ENCODE peak calls at places on chromosomes 2 and 18, in eight cellular contexts. One of them, this sample, is unnamed.

GRCh38 chr2:17594533-17595391 is 54.3 kb downstream of the VSNL1 start:
- DNase-seq in heart left ventricle: no peak
- DNase-seq in progenitor cell of endocrine pancreas: no peak
- DNase-seq in cardiac muscle cell: peak; percentile 67
- DNase-seq in Calu3: no peak
- DNase-seq in GM23338: no peak
- DNase-seq in spleen: no peak
- DNase-seq in activated CD8-positive, alpha-beta T cell treated with anti-CD3 and anti-CD28 coated beads for 36 hours: no peak
- DNase-seq in this sample: no peak

GRCh38 chr2:197626965-197627629 is 48.3 kb downstream of the RFTN2 start:
- DNase-seq in Calu3: no peak
- DNase-seq in GM23338: no peak
- DNase-seq in heart left ventricle: no peak
- DNase-seq in progenitor cell of endocrine pancreas: no peak
- DNase-seq in cardiac muscle cell: no peak
- DNase-seq in activated CD8-positive, alpha-beta T cell treated with anti-CD3 and anti-CD28 coated beads for 36 hours: no peak
- DNase-seq in spleen: no peak
- DNase-seq in this sample: no peak

GRCh38 chr18:55314615-55315237 is 273.3 kb downstream of the TCF4 start:
- DNase-seq in spleen: no peak
- DNase-seq in activated CD8-positive, alpha-beta T cell treated with anti-CD3 and anti-CD28 coated beads for 36 hours: no peak
- DNase-seq in GM23338: peak; percentile 45
- DNase-seq in Calu3: no peak
- DNase-seq in cardiac muscle cell: no peak
- DNase-seq in heart left ventricle: no peak
- DNase-seq in progenitor cell of endocrine pancreas: no peak
- DNase-seq in this sample: no peak

GRCh38 chr2:203681978-203682377 is 24.5 kb upstream of the CD28 start:
- DNase-seq in Calu3: peak; percentile 19
- DNase-seq in GM23338: no peak
- DNase-seq in progenitor cell of endocrine pancreas: no peak
- DNase-seq in spleen: no peak
- DNase-seq in cardiac muscle cell: peak; percentile 53
- DNase-seq in heart left ventricle: no peak
- DNase-seq in activated CD8-positive, alpha-beta T cell treated with anti-CD3 and anti-CD28 coated beads for 36 hours: peak; percentile 24
- DNase-seq in this sample: no peak

GRCh38 chr18:59085797-59086196 is 53.9 kb upstream of the SEC11C start:
- DNase-seq in activated CD8-positive, alpha-beta T cell treated with anti-CD3 and anti-CD28 coated beads for 36 hours: no peak
- DNase-seq in GM23338: no peak
- DNase-seq in Calu3: no peak
- DNase-seq in heart left ventricle: no peak
- DNase-seq in spleen: no peak
- DNase-seq in progenitor cell of endocrine pancreas: no peak
- DNase-seq in cardiac muscle cell: peak; percentile 66
- DNase-seq in this sample: no peak

GRCh38 chr2:218082586-218083351 is 13.7 kb downstream of the RUFY4 start:
- DNase-seq in heart left ventricle: no peak
- DNase-seq in cardiac muscle cell: no peak
- DNase-seq in GM23338: no peak
- DNase-seq in activated CD8-positive, alpha-beta T cell treated with anti-CD3 and anti-CD28 coated beads for 36 hours: no peak
- DNase-seq in spleen: no peak
- DNase-seq in progenitor cell of endocrine pancreas: no peak
- DNase-seq in Calu3: no peak
- DNase-seq in this sample: no peak

GRCh38 chr2:53033416-53033815 is 734.2 kb upstream of the CHAC2 start:
- DNase-seq in GM23338: peak; percentile 4
- DNase-seq in spleen: no peak
- DNase-seq in activated CD8-positive, alpha-beta T cell treated with anti-CD3 and anti-CD28 coated beads for 36 hours: no peak
- DNase-seq in progenitor cell of endocrine pancreas: no peak
- DNase-seq in cardiac muscle cell: no peak
- DNase-seq in Calu3: no peak
- DNase-seq in heart left ventricle: no peak
- DNase-seq in this sample: no peak

GRCh38 chr18:59665057-59666007 is 31.9 kb downstream of the CCBE1 start:
- DNase-seq in GM23338: no peak
- DNase-seq in heart left ventricle: no peak
- DNase-seq in cardiac muscle cell: peak; percentile 67
- DNase-seq in progenitor cell of endocrine pancreas: no peak
- DNase-seq in Calu3: no peak
- DNase-seq in activated CD8-positive, alpha-beta T cell treated with anti-CD3 and anti-CD28 coated beads for 36 hours: no peak
- DNase-seq in spleen: no peak
- DNase-seq in this sample: no peak

GRCh38 chr2:134790487-134790886 is 47.9 kb upstream of the ACMSD start:
- DNase-seq in GM23338: peak; percentile 57
- DNase-seq in spleen: no peak
- DNase-seq in activated CD8-positive, alpha-beta T cell treated with anti-CD3 and anti-CD28 coated beads for 36 hours: no peak
- DNase-seq in Calu3: no peak
- DNase-seq in cardiac muscle cell: no peak
- DNase-seq in progenitor cell of endocrine pancreas: no peak
- DNase-seq in heart left ventricle: no peak
- DNase-seq in this sample: no peak
- TF ChIP-seq CTCF in GM23338: peak; percentile 44
- TF ChIP-seq CTCF in spleen: no peak
- TF ChIP-seq CTCF in activated CD8-positive, alpha-beta T cell treated with anti-CD3 and anti-CD28 coated beads for 36 hours: peak; percentile 7
- TF ChIP-seq CTCF in Calu3: no peak
- TF ChIP-seq CTCF in cardiac muscle cell: no peak
- TF ChIP-seq CTCF in progenitor cell of endocrine pancreas: peak; percentile 26
- TF ChIP-seq CTCF in heart left ventricle: no peak
- TF ChIP-seq CTCF in this sample: no peak

GRCh38 chr2:121902171-121902591 is 146.7 kb downstream of the TSN start:
- DNase-seq in cardiac muscle cell: peak; percentile 78
- DNase-seq in heart left ventricle: peak; percentile 64
- DNase-seq in Calu3: no peak
- DNase-seq in activated CD8-positive, alpha-beta T cell treated with anti-CD3 and anti-CD28 coated beads for 36 hours: peak; percentile 47
- DNase-seq in GM23338: peak; percentile 70
- DNase-seq in progenitor cell of endocrine pancreas: no peak
- DNase-seq in spleen: no peak
- DNase-seq in this sample: no peak

GRCh38 chr2:121895723-121896571 is 140.5 kb downstream of the TSN start:
- DNase-seq in cardiac muscle cell: no peak
- DNase-seq in activated CD8-positive, alpha-beta T cell treated with anti-CD3 and anti-CD28 coated beads for 36 hours: no peak
- DNase-seq in GM23338: no peak
- DNase-seq in spleen: no peak
- DNase-seq in progenitor cell of endocrine pancreas: no peak
- DNase-seq in heart left ventricle: no peak
- DNase-seq in Calu3: no peak
- DNase-seq in this sample: no peak

GRCh38 chr2:121898483-121898882 is 143.0 kb downstream of the TSN start:
- DNase-seq in spleen: no peak
- DNase-seq in cardiac muscle cell: peak; percentile 61
- DNase-seq in activated CD8-positive, alpha-beta T cell treated with anti-CD3 and anti-CD28 coated beads for 36 hours: no peak
- DNase-seq in GM23338: no peak
- DNase-seq in heart left ventricle: no peak
- DNase-seq in progenitor cell of endocrine pancreas: no peak
- DNase-seq in Calu3: no peak
- DNase-seq in this sample: no peak

GRCh38 chr2:121900391-121900790 is 144.9 kb downstream of the TSN start:
- DNase-seq in progenitor cell of endocrine pancreas: no peak
- DNase-seq in cardiac muscle cell: no peak
- DNase-seq in Calu3: no peak
- DNase-seq in GM23338: no peak
- DNase-seq in spleen: no peak
- DNase-seq in heart left ventricle: no peak
- DNase-seq in activated CD8-positive, alpha-beta T cell treated with anti-CD3 and anti-CD28 coated beads for 36 hours: no peak
- DNase-seq in this sample: no peak

DNA sequence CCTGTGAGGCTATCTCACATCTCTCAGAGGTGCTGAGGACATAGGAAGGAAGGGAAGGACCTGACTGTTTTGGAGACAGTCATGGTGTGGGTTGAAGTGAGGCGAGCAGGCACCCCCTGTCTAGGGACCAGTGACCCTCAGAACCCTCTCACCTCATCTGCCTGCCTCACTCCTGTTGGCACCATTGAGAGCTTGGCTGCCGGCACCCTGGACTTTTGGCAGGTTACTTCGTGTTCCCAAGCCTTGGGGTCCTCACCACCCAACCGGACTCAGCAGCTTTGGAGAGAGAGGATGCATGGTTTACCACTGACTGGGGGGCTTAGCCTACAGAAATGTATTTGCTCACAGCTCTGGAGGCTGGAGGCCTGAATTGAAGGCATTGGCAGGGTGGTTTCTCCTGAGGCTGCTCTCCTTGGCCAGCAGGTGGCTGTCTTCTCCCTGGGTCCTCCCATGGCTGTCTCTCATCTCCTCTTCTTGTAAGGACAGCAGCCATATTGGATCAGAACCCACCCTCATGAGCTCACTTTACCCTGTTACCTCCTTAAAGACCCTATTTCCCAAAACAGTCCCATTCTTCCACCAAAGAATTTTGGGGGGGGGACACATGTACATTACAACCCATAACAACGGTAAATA is 142.0 kb downstream of the TSN start:
- DNase-seq in heart left ventricle: no peak
- DNase-seq in cardiac muscle cell: peak; percentile 68
- DNase-seq in Calu3: peak; percentile 53
- DNase-seq in spleen: no peak
- DNase-seq in progenitor cell of endocrine pancreas: no peak
- DNase-seq in GM23338: peak; percentile 68
- DNase-seq in activated CD8-positive, alpha-beta T cell treated with anti-CD3 and anti-CD28 coated beads for 36 hours: peak; percentile 41
- DNase-seq in this sample: peak; percentile 72
- TF ChIP-seq CTCF in heart left ventricle: no peak
- TF ChIP-seq CTCF in cardiac muscle cell: peak; percentile 65
- TF ChIP-seq CTCF in Calu3: peak; percentile 57
- TF ChIP-seq CTCF in spleen: no peak
- TF ChIP-seq CTCF in progenitor cell of endocrine pancreas: peak; percentile 52
- TF ChIP-seq CTCF in GM23338: peak; percentile 74
- TF ChIP-seq CTCF in activated CD8-positive, alpha-beta T cell treated with anti-CD3 and anti-CD28 coated beads for 36 hours: peak; percentile 23
- TF ChIP-seq CTCF in this sample: no peak

DNA sequence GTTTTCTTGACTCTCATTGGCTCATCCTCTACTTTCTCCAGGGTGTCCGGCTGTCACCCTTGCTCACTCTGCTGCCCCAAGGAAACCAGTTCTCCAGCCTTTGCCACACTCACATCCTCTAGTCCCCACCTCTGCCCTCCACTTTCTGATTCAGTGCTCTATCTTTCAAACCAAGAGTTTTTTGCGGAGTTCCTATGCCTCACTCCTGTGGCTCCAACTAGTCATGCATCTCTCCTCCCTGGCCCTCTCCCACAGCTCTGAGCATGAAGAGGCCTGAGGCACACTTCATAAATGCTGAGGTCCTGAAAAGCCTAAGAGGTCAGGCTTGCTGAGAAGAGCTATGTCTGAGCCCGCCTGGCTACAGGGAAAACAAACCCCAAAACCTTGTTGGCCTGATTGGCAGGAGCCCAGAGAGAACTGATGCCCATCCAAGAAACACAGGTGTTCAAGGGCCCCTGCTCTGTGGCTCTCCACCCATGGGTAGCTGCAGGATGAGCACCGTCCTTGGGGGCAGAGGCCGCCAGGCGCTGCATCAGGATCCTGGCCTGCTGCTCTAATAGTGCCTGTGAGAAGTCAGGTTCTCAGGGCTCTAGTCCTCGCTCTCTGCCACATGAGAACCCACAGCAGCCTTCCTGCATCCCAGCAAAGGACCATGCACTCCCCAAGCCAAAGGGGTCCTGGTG is 42.1 kb downstream of the HS1BP3 start:
- DNase-seq in progenitor cell of endocrine pancreas: no peak
- DNase-seq in spleen: peak; percentile 69
- DNase-seq in cardiac muscle cell: no peak
- DNase-seq in Calu3: no peak
- DNase-seq in heart left ventricle: no peak
- DNase-seq in GM23338: no peak
- DNase-seq in activated CD8-positive, alpha-beta T cell treated with anti-CD3 and anti-CD28 coated beads for 36 hours: no peak
- DNase-seq in this sample: no peak
- TF ChIP-seq CTCF in progenitor cell of endocrine pancreas: no peak
- TF ChIP-seq CTCF in spleen: no peak
- TF ChIP-seq CTCF in cardiac muscle cell: no peak
- TF ChIP-seq CTCF in Calu3: no peak
- TF ChIP-seq CTCF in heart left ventricle: no peak
- TF ChIP-seq CTCF in GM23338: no peak
- TF ChIP-seq CTCF in activated CD8-positive, alpha-beta T cell treated with anti-CD3 and anti-CD28 coated beads for 36 hours: no peak
- TF ChIP-seq CTCF in this sample: no peak

DNA sequence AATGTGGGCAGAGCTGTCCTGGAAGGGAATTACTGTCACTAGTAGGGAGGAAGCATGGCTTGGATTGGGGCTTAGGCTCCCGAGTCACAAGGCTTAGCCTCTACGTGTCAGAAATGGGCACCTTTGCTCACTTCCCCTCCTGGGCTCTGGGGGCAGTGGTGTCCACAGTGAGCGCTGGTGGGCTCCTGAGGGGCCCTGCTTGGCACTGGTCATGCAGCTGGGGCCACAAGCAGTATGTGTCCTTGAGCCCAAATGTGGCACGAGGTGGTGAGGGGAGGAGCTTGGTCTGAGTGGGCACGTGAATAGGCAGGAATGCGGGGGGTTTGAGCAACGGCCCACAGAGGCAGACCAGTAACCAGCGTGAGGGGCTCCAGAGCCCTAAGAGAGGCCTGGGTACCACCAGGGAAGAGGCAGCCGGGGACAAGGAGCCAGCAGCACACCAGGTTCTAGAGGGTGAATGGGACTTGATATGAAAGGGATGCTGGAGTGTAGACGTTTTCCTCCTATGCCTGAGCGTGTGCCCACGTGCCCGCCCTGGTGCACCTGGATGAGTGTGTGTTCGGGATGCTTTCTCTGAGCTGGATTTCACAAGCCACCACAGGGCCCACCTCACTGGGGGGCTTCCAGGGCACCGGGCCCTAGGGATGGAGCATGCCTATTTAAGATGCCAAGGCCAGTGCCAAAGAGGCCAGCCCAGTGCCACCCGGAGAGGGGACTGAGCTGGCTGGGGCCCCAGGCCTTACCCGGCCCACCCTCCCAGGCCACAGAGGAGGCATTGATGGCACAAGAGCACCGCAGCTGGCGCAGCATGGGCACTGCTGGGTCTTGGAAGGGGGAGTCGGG is 22.8 kb upstream of the PTMA start:
- DNase-seq in cardiac muscle cell: no peak
- DNase-seq in activated CD8-positive, alpha-beta T cell treated with anti-CD3 and anti-CD28 coated beads for 36 hours: peak; percentile 38
- DNase-seq in Calu3: no peak
- DNase-seq in progenitor cell of endocrine pancreas: no peak
- DNase-seq in GM23338: peak; percentile 77
- DNase-seq in heart left ventricle: peak; percentile 24
- DNase-seq in spleen: peak; percentile 64
- DNase-seq in this sample: no peak
- TF ChIP-seq CTCF in cardiac muscle cell: peak; percentile 21
- TF ChIP-seq CTCF in activated CD8-positive, alpha-beta T cell treated with anti-CD3 and anti-CD28 coated beads for 36 hours: peak; percentile 26
- TF ChIP-seq CTCF in Calu3: no peak
- TF ChIP-seq CTCF in progenitor cell of endocrine pancreas: peak; percentile 22
- TF ChIP-seq CTCF in GM23338: peak; percentile 66
- TF ChIP-seq CTCF in heart left ventricle: no peak
- TF ChIP-seq CTCF in spleen: no peak
- TF ChIP-seq CTCF in this sample: peak; percentile 12

GRCh38 chr18:22219568-22220355 is 50.4 kb downstream of the GATA6 start:
- DNase-seq in spleen: no peak
- DNase-seq in activated CD8-positive, alpha-beta T cell treated with anti-CD3 and anti-CD28 coated beads for 36 hours: no peak
- DNase-seq in cardiac muscle cell: no peak
- DNase-seq in Calu3: no peak
- DNase-seq in progenitor cell of endocrine pancreas: no peak
- DNase-seq in heart left ventricle: no peak
- DNase-seq in GM23338: peak; percentile 30
- DNase-seq in this sample: no peak
- TF ChIP-seq CTCF in spleen: no peak
- TF ChIP-seq CTCF in activated CD8-positive, alpha-beta T cell treated with anti-CD3 and anti-CD28 coated beads for 36 hours: no peak
- TF ChIP-seq CTCF in cardiac muscle cell: peak; percentile 29
- TF ChIP-seq CTCF in Calu3: no peak
- TF ChIP-seq CTCF in progenitor cell of endocrine pancreas: no peak
- TF ChIP-seq CTCF in heart left ventricle: peak; percentile 17
- TF ChIP-seq CTCF in GM23338: peak; percentile 59
- TF ChIP-seq CTCF in this sample: no peak

DNA sequence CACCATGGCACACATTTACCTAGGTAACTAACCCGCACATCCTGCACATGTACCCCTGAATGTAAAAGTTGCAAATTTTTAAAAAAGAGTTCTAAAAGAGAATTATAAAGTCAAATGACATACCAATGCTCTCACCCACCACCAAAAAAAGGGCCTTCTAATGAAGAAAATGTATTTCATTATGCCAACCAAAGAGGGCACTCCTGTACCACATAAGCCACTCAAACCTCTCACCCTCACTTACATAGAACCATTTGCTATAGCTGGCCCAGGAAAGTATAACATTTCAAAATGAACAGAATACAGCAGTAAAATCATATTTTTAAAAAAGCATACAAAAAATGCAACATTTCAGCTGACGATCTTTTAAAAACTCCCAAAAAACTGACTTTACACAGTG is 241.5 kb upstream of the PKDCC start:
- DNase-seq in heart left ventricle: no peak
- DNase-seq in spleen: no peak
- DNase-seq in progenitor cell of endocrine pancreas: no peak
- DNase-seq in GM23338: no peak
- DNase-seq in cardiac muscle cell: no peak
- DNase-seq in activated CD8-positive, alpha-beta T cell treated with anti-CD3 and anti-CD28 coated beads for 36 hours: no peak
- DNase-seq in Calu3: peak; percentile 43
- DNase-seq in this sample: no peak
- TF ChIP-seq CTCF in heart left ventricle: no peak
- TF ChIP-seq CTCF in spleen: no peak
- TF ChIP-seq CTCF in progenitor cell of endocrine pancreas: peak; percentile 41
- TF ChIP-seq CTCF in GM23338: peak; percentile 18
- TF ChIP-seq CTCF in cardiac muscle cell: no peak
- TF ChIP-seq CTCF in activated CD8-positive, alpha-beta T cell treated with anti-CD3 and anti-CD28 coated beads for 36 hours: no peak
- TF ChIP-seq CTCF in Calu3: peak; percentile 38
- TF ChIP-seq CTCF in this sample: no peak